ENCODE peak calls at places on chromosomes 5 and 9, in four cellular contexts. One of them, this sample, is unnamed.

GRCh38 chr9:72427801-72428200 is 62.8 kb upstream of the ZFAND5 start:
- DNase-seq in PC-3: no peak
- DNase-seq in hepatocyte: no peak
- DNase-seq in GM23338: no peak
- DNase-seq in this sample: no peak

GRCh38 chr9:124659099-124659659 is 111.9 kb downstream of the NR6A1 start:
- DNase-seq in PC-3: peak; percentile 69
- DNase-seq in hepatocyte: peak; percentile 89
- DNase-seq in GM23338: peak; percentile 67
- DNase-seq in this sample: peak; percentile 97

GRCh38 chr5:102296229-102296817 is at the start of gene SLCO4C1:
- DNase-seq in GM23338: peak; percentile 95
- DNase-seq in PC-3: no peak
- DNase-seq in hepatocyte: peak; percentile 95
- DNase-seq in this sample: no peak

GRCh38 chr5:100838048-100838473 is 65.0 kb downstream of the ST8SIA4 start:
- DNase-seq in PC-3: peak; percentile 28
- DNase-seq in GM23338: no peak
- DNase-seq in hepatocyte: no peak
- DNase-seq in this sample: no peak

GRCh38 chr9:5274770-5275169 is 29.7 kb downstream of the RLN2 start:
- DNase-seq in GM23338: no peak
- DNase-seq in hepatocyte: no peak
- DNase-seq in PC-3: no peak
- DNase-seq in this sample: no peak

GRCh38 chr9:88684046-88684445 is 149.1 kb downstream of the NXNL2 start:
- DNase-seq in PC-3: no peak
- DNase-seq in GM23338: no peak
- DNase-seq in hepatocyte: no peak
- DNase-seq in this sample: no peak

GRCh38 chr5:149217802-149218153 is 53.9 kb upstream of the AFAP1L1 start:
- DNase-seq in GM23338: no peak
- DNase-seq in PC-3: no peak
- DNase-seq in hepatocyte: no peak
- DNase-seq in this sample: no peak

GRCh38 chr5:23013395-23013994 is 160.4 kb upstream of the CDH12 start:
- DNase-seq in hepatocyte: no peak
- DNase-seq in PC-3: no peak
- DNase-seq in GM23338: no peak
- DNase-seq in this sample: no peak

GRCh38 chr5:168300377-168301182 is 9.1 kb downstream of the WWC1 start:
- DNase-seq in hepatocyte: peak; percentile 3
- DNase-seq in GM23338: peak; percentile 60
- DNase-seq in PC-3: no peak
- DNase-seq in this sample: no peak

GRCh38 chr5:151624486-151624885 is 33.4 kb upstream of the FAT2 start:
- DNase-seq in hepatocyte: no peak
- DNase-seq in GM23338: no peak
- DNase-seq in PC-3: no peak
- DNase-seq in this sample: no peak

GRCh38 chr5:137734962-137735530 is 843 bp downstream of the KLHL3 start:
- DNase-seq in hepatocyte: peak; percentile 44
- DNase-seq in GM23338: peak; percentile 62
- DNase-seq in PC-3: peak; percentile 31
- DNase-seq in this sample: peak; percentile 22

GRCh38 chr9:86337469-86338107 is 16.6 kb downstream of the TUT7 start:
- DNase-seq in hepatocyte: no peak
- DNase-seq in PC-3: no peak
- DNase-seq in GM23338: no peak
- DNase-seq in this sample: no peak

GRCh38 chr9:116355153-116355827 is 201.7 kb downstream of the PAPPA start:
- DNase-seq in hepatocyte: peak; percentile 19
- DNase-seq in PC-3: peak; percentile 32
- DNase-seq in GM23338: peak; percentile 54
- DNase-seq in this sample: no peak

GRCh38 chr5:36323926-36324781 is 22.5 kb upstream of the RANBP3L start:
- DNase-seq in GM23338: no peak
- DNase-seq in hepatocyte: peak; percentile 16
- DNase-seq in PC-3: no peak
- DNase-seq in this sample: no peak

GRCh38 chr5:57327934-57328333 is 154.1 kb downstream of the GPBP1 start:
- DNase-seq in hepatocyte: peak; percentile 74
- DNase-seq in GM23338: no peak
- DNase-seq in PC-3: peak; percentile 82
- DNase-seq in this sample: peak; percentile 73

GRCh38 chr9:107389617-107390071 is 99.9 kb downstream of the KLF4 start:
- DNase-seq in hepatocyte: peak; percentile 78
- DNase-seq in GM23338: no peak
- DNase-seq in PC-3: peak; percentile 4
- DNase-seq in this sample: peak; percentile 36

GRCh38 chr5:43543434-43543833 is 13.4 kb downstream of the PAIP1 start:
- DNase-seq in PC-3: no peak
- DNase-seq in GM23338: no peak
- DNase-seq in hepatocyte: no peak
- DNase-seq in this sample: no peak

GRCh38 chr5:72883850-72884249 is 67.4 kb downstream of the TNPO1 start:
- DNase-seq in GM23338: no peak
- DNase-seq in hepatocyte: no peak
- DNase-seq in PC-3: no peak
- DNase-seq in this sample: no peak

GRCh38 chr9:135130266-135130976 is 43.0 kb downstream of the OLFM1 start:
- DNase-seq in GM23338: no peak
- DNase-seq in hepatocyte: no peak
- DNase-seq in PC-3: no peak
- DNase-seq in this sample: no peak

GRCh38 chr5:86979801-86980510 is 287.7 kb upstream of the RASA1 start:
- DNase-seq in PC-3: peak; percentile 96
- DNase-seq in hepatocyte: no peak
- DNase-seq in GM23338: peak; percentile 6
- DNase-seq in this sample: peak; percentile 39

GRCh38 chr5:74337252-74338100 is 303.1 kb downstream of the ENC1 start:
- DNase-seq in hepatocyte: no peak
- DNase-seq in PC-3: no peak
- DNase-seq in GM23338: no peak
- DNase-seq in this sample: no peak

GRCh38 chr5:64074533-64074932 is 91.1 kb upstream of the RNF180 start:
- DNase-seq in PC-3: peak; percentile 76
- DNase-seq in GM23338: peak; percentile 81
- DNase-seq in hepatocyte: peak; percentile 61
- DNase-seq in this sample: no peak

GRCh38 chr9:121883281-121884056 is 209.6 kb downstream of the TTLL11 start:
- DNase-seq in PC-3: no peak
- DNase-seq in hepatocyte: no peak
- DNase-seq in GM23338: no peak
- DNase-seq in this sample: no peak

GRCh38 chr9:131633491-131634031 is 88.2 kb downstream of the PRRT1B start:
- DNase-seq in GM23338: no peak
- DNase-seq in hepatocyte: no peak
- DNase-seq in PC-3: no peak
- DNase-seq in this sample: no peak

GRCh38 chr9:78029601-78030552 is 1.7 kb downstream of the GNAQ start:
- DNase-seq in GM23338: peak; percentile 40
- DNase-seq in PC-3: no peak
- DNase-seq in hepatocyte: peak; percentile 17
- DNase-seq in this sample: no peak

GRCh38 chr9:77016111-77016525 is 3.3 kb upstream of the FOXB2 start:
- DNase-seq in PC-3: no peak
- DNase-seq in hepatocyte: no peak
- DNase-seq in GM23338: peak; percentile 70
- DNase-seq in this sample: no peak

GRCh38 chr9:77013186-77013931 is 6.1 kb upstream of the FOXB2 start:
- DNase-seq in GM23338: no peak
- DNase-seq in hepatocyte: no peak
- DNase-seq in PC-3: no peak
- DNase-seq in this sample: no peak

GRCh38 chr9:77013932-77014596 is 5.4 kb upstream of the FOXB2 start:
- DNase-seq in GM23338: peak; percentile 62
- DNase-seq in PC-3: no peak
- DNase-seq in hepatocyte: no peak
- DNase-seq in this sample: no peak

GRCh38 chr9:77015291-77016048 is 4.0 kb upstream of the FOXB2 start:
- DNase-seq in hepatocyte: no peak
- DNase-seq in PC-3: no peak
- DNase-seq in GM23338: peak; percentile 57
- DNase-seq in this sample: no peak

GRCh38 chr9:77014597-77015263 is 4.7 kb upstream of the FOXB2 start:
- DNase-seq in hepatocyte: no peak
- DNase-seq in PC-3: no peak
- DNase-seq in GM23338: peak; percentile 71
- DNase-seq in this sample: no peak
- TF ChIP-seq EZH2 in hepatocyte: peak; percentile 8
- TF ChIP-seq EZH2 in PC-3: no peak
- TF ChIP-seq EZH2 in GM23338: peak; percentile 69
- TF ChIP-seq EZH2 in this sample: no peak

DNA sequence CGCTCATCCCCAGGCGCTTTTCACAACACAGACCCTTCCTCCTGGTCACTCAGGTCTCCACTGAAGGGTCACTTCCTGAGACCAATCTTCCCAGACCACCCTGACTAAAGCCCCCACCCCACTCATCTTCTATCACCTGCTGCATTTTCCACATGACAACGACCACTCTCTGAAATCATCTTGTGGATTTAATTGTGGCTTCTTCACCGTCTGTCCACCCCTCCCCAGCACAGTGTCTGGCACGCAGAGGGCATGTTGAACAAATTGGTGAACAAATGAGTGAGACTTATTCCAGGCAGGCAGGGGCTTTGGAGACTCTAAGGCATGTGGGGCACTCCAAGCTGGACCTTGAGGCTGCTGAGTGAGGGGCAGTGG is 8.8 kb downstream of the BARX1 start:
- DNase-seq in PC-3: no peak
- DNase-seq in GM23338: no peak
- DNase-seq in hepatocyte: no peak
- DNase-seq in this sample: no peak
- H3K4me3 ChIP-seq in PC-3: peak overlapping the region; percentile 70
- H3K4me3 ChIP-seq in GM23338: peak overlapping the region; percentile 69
- H3K4me3 ChIP-seq in hepatocyte: no peak overlapping the region
- H3K4me3 ChIP-seq in this sample: no peak overlapping the region

GRCh38 chr5:174818430-174818829 is 94.0 kb downstream of the MSX2 start:
- DNase-seq in hepatocyte: no peak
- DNase-seq in PC-3: no peak
- DNase-seq in GM23338: no peak
- DNase-seq in this sample: no peak
- H3K9me2 ChIP-seq in hepatocyte: no peaks in the 10 kb centered on the region
- H3K9me2 ChIP-seq in PC-3: no peaks in the 10 kb centered on the region
- H3K9me2 ChIP-seq in GM23338: peaks cover under 1% of the 10 kb centered on the region
- H3K9me2 ChIP-seq in this sample: no peaks in the 10 kb centered on the region

GRCh38 chr5:113293068-113293571 is 141.7 kb downstream of the TSSK1B start:
- DNase-seq in PC-3: peak; percentile 15
- DNase-seq in GM23338: peak; percentile 78
- DNase-seq in hepatocyte: no peak
- DNase-seq in this sample: no peak

GRCh38 chr5:113294341-113295110 is 140.3 kb downstream of the TSSK1B start:
- DNase-seq in hepatocyte: peak; percentile 92
- DNase-seq in GM23338: peak; percentile 88
- DNase-seq in PC-3: peak; percentile 73
- DNase-seq in this sample: peak; percentile 69

GRCh38 chr5:113292535-113292934 is 142.3 kb downstream of the TSSK1B start:
- DNase-seq in PC-3: no peak
- DNase-seq in GM23338: no peak
- DNase-seq in hepatocyte: peak; percentile 17
- DNase-seq in this sample: no peak

GRCh38 chr5:113295111-113295539 is 139.7 kb downstream of the TSSK1B start:
- DNase-seq in GM23338: peak; percentile 10
- DNase-seq in PC-3: peak; percentile 18
- DNase-seq in hepatocyte: no peak
- DNase-seq in this sample: no peak

GRCh38 chr5:113293613-113294340 is 141.0 kb downstream of the TSSK1B start:
- DNase-seq in hepatocyte: peak; percentile 11
- DNase-seq in GM23338: peak; percentile 66
- DNase-seq in PC-3: peak; percentile 15
- DNase-seq in this sample: no peak
- TF ChIP-seq EZH2 in hepatocyte: no peak
- TF ChIP-seq EZH2 in GM23338: no peak
- TF ChIP-seq EZH2 in PC-3: no peak
- TF ChIP-seq EZH2 in this sample: no peak

GRCh38 chr9:133738039-133738805 is at the start of gene SARDH:
- DNase-seq in PC-3: peak; percentile 25
- DNase-seq in GM23338: peak; percentile 83
- DNase-seq in hepatocyte: peak; percentile 75
- DNase-seq in this sample: peak; percentile 39
- H3K4me3 ChIP-seq in PC-3: peak within 1 kb of the TSS; percentile 55
- H3K4me3 ChIP-seq in GM23338: peak within 1 kb of the TSS; percentile 45
- H3K4me3 ChIP-seq in hepatocyte: no peak within 1 kb of the TSS
- H3K4me3 ChIP-seq in this sample: peak within 1 kb of the TSS; percentile 33

GRCh38 chr5:155679530-155679929 is 647.4 kb upstream of the SGCD start:
- DNase-seq in GM23338: no peak
- DNase-seq in hepatocyte: no peak
- DNase-seq in PC-3: no peak
- DNase-seq in this sample: no peak
- H3K9me2 ChIP-seq in GM23338: no peaks in the 10 kb centered on the region
- H3K9me2 ChIP-seq in hepatocyte: no peaks in the 10 kb centered on the region
- H3K9me2 ChIP-seq in PC-3: no peaks in the 10 kb centered on the region
- H3K9me2 ChIP-seq in this sample: no peaks in the 10 kb centered on the region